ENCODE peak calls at places on chromosomes 1 and 21, in seven cellular contexts. T, V, B, E, L, Y and F are unnamed samples.

GRCh38 chr1:36248250-36248894 is 24.1 kb downstream of the THRAP3 start:
- DNase-seq in T (peak; percentile 95), V (peak; percentile 61), B (peak; percentile 91), E (no peak), L (no peak), Y (peak; percentile 81), F (peak; percentile 88)

GRCh38 chr1:214259353-214259982 is 21.5 kb upstream of the SMYD2 start:
- DNase-seq in T (no peak), V (no peak), B (peak; percentile 49), E (no peak), L (no peak), Y (no peak), F (peak; percentile 64)

GRCh38 chr21:44711327-44712202 is at the start of gene TSPEAR:
- DNase-seq in T (no peak), V (no peak), B (no peak), E (peak; percentile 57), L (peak; percentile 84), Y (peak; percentile 47), F (peak; percentile 6)

GRCh38 chr1:83626603-83627002 is 372.3 kb downstream of the TTLL7 start:
- DNase-seq in T (no peak), V (no peak), B (no peak), E (no peak), L (no peak), Y (no peak), F (no peak)

GRCh38 chr1:53804791-53805505 is 33.1 kb downstream of the NDC1 start:
- DNase-seq in T (no peak), V (no peak), B (no peak), E (no peak), L (no peak), Y (no peak), F (no peak)

GRCh38 chr1:47780469-47780995 is 216.7 kb downstream of the TRABD2B start:
- DNase-seq in T (no peak), V (no peak), B (no peak), E (no peak), L (no peak), Y (no peak), F (no peak)

GRCh38 chr21:24903954-24904635 is 703.2 kb downstream of the MRPL39 start:
- DNase-seq in T (no peak), V (no peak), B (no peak), E (no peak), L (no peak), Y (no peak), F (no peak)

GRCh38 chr1:110737206-110737605 is 62.5 kb upstream of the KCNA3 start:
- DNase-seq in T (no peak), V (no peak), B (peak; percentile 4), E (no peak), L (no peak), Y (no peak), F (no peak)

GRCh38 chr1:227987181-227987580 is 19.6 kb upstream of the WNT3A start:
- DNase-seq in T (no peak), V (no peak), B (no peak), E (no peak), L (no peak), Y (no peak), F (no peak)

GRCh38 chr1:178520803-178521202 is 7.9 kb downstream of the TEX35 start:
- DNase-seq in T (no peak), V (no peak), B (no peak), E (no peak), L (peak; percentile 31), Y (no peak), F (no peak)

DNA sequence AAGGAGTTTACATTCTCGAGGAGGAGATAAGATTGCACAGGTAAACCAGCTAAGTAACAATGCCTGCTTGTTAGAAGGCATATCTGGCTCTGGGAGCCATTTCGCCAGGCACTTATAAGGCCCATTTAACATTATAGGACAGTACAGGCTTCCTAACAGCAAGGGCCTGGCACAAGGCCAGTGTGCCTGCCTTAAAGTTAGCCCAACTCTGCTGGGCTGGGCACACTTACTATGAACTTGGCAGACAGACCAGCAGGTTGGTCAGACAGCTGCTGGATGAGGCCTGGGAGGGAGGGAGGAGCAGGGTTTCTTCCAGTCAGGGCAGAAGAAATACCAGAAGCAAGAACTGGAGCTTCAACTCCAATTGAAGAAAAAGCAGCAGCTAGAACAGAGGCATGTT is 4.7 kb downstream of the CACHD1 start:
- DNase-seq in T (peak; percentile 12), V (peak; percentile 65), B (peak; percentile 24), E (no peak), L (peak; percentile 47), Y (peak; percentile 84), F (no peak)
- H3K4me1 ChIP-seq in T (peaks cover 2% of the 10 kb centered on the region), V (peaks cover 13% of the 10 kb centered on the region), B (peaks cover 22% of the 10 kb centered on the region), E (peaks cover 49% of the 10 kb centered on the region), L (peaks cover 20% of the 10 kb centered on the region), Y (peaks cover 21% of the 10 kb centered on the region), F (peaks cover 18% of the 10 kb centered on the region)

GRCh38 chr1:157626099-157626498 is 28.2 kb upstream of the FCRL4 start:
- DNase-seq in T (no peak), V (no peak), B (no peak), E (peak; percentile 82), L (peak; percentile 87), Y (no peak), F (no peak)
- H3K4me1 ChIP-seq in T (no peaks in the 10 kb centered on the region), V (no peaks in the 10 kb centered on the region), B (no peaks in the 10 kb centered on the region), E (no peaks in the 10 kb centered on the region), L (no peaks in the 10 kb centered on the region), Y (no peaks in the 10 kb centered on the region), F (no peaks in the 10 kb centered on the region)

GRCh38 chr1:66932291-66932690 is 7.5 kb downstream of the MIER1 start:
- DNase-seq in T (no peak), V (no peak), B (no peak), E (no peak), L (no peak), Y (no peak), F (no peak)

GRCh38 chr1:66929691-66929998 is 4.9 kb downstream of the MIER1 start:
- DNase-seq in T (no peak), V (no peak), B (no peak), E (no peak), L (no peak), Y (no peak), F (no peak)

GRCh38 chr1:66929999-66930822 is 5.4 kb downstream of the MIER1 start:
- DNase-seq in T (peak; percentile 90), V (peak; percentile 94), B (peak; percentile 96), E (peak; percentile 96), L (peak; percentile 99), Y (peak; percentile 97), F (peak; percentile 97)

GRCh38 chr1:66930823-66931174 is 6.0 kb downstream of the MIER1 start:
- DNase-seq in T (no peak), V (no peak), B (no peak), E (no peak), L (no peak), Y (no peak), F (no peak)

DNA sequence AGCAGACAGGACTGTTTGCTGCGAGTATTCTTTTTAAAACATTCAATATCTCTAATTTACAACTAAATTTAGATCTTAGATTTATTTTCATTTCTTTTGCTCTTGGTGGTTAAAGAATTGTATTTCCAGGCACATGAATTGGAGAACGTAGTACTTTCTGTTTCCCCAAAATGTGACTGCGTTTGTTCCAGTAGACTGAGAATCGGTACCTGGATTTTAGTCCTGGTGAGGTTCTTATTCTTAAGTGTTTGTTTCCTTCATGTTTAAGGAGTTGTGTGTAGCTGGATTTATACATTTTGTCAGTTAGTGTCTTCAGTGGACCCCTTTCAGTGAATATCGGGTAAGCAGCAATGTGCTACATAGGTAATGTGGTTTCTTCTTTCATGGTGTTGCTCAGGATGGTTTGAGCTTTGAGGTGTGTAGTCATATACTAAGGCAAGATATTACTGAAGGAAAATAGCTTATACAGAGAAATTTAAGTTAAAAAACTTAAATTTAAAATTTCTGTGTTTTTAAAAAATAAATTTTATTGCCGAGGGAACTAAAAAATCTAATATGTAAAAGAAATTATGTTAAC is 6.8 kb downstream of the MIER1 start:
- DNase-seq in T (no peak), V (no peak), B (peak; percentile 27), E (no peak), L (no peak), Y (no peak), F (no peak)
- H3K4me1 ChIP-seq in T (peaks cover 4% of the 10 kb centered on the region), V (peaks cover 13% of the 10 kb centered on the region), B (peaks cover 42% of the 10 kb centered on the region), E (peaks cover 34% of the 10 kb centered on the region), L (no peaks in the 10 kb centered on the region), Y (peaks cover 59% of the 10 kb centered on the region), F (peaks cover 36% of the 10 kb centered on the region)

DNA sequence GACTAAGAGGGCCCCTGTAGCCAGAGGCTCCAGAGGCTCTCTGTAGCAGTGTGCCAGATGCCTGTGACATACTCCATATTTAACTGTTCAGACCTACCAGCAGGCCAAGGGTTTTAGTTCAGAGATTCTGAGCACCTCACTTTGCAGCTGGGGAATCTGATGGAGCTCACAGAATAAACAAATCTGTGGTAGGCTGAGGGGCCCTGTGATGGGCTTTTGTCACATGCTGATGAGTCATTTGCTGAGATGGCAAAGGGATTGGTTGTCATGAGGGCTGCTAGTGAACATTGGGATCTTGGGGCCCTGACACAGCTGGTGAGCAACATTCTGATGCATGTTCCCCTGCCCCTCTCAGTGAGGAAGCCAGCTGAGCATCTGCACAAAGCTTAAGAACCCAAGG is 482.2 kb downstream of the CAMTA1 start:
- DNase-seq in T (peak; percentile 89), V (peak; percentile 13), B (peak; percentile 42), E (no peak), L (peak; percentile 33), Y (no peak), F (no peak)
- H3K4me1 ChIP-seq in T (peaks cover 34% of the 10 kb centered on the region), V (no peaks in the 10 kb centered on the region), B (peaks cover 12% of the 10 kb centered on the region), E (no peaks in the 10 kb centered on the region), L (no peaks in the 10 kb centered on the region), Y (no peaks in the 10 kb centered on the region), F (no peaks in the 10 kb centered on the region)

GRCh38 chr1:24827737-24828136 is 82.5 kb downstream of the CLIC4 start:
- DNase-seq in T (no peak), V (no peak), B (no peak), E (no peak), L (no peak), Y (no peak), F (no peak)
- H3K4me1 ChIP-seq in T (no peaks in the 10 kb centered on the region), V (peaks cover 18% of the 10 kb centered on the region), B (peaks cover 63% of the 10 kb centered on the region), E (no peaks in the 10 kb centered on the region), L (no peaks in the 10 kb centered on the region), Y (no peaks in the 10 kb centered on the region), F (no peaks in the 10 kb centered on the region)

DNA sequence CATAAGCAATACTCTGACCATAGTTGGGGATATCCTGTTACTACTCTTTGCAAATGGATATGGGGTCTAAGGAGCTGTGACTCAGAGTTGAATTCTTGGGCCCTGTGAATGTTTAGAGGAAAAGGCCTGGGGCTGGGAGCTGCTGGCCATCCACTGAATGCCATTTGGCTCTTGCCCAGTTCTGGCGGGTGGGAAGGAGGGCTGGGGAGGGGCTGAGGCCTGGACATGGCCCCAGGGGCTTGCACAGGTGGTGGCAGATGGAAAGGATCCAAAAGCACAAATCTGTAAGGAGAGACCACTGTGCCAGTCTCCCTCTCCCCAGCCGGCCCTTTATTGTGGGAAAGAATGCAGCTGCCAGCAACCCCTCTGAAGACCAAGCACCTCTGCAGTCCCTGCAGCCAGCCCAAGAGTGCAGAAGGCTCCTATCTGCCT is 12.2 kb downstream of the PLXNA2 start:
- DNase-seq in T (peak; percentile 86), V (no peak), B (peak; percentile 36), E (peak; percentile 22), L (peak; percentile 73), Y (no peak), F (peak; percentile 88)
- H3K4me1 ChIP-seq in T (peaks cover 10% of the 10 kb centered on the region), V (peaks cover 15% of the 10 kb centered on the region), B (peaks cover 22% of the 10 kb centered on the region), E (peaks cover 23% of the 10 kb centered on the region), L (peaks cover 37% of the 10 kb centered on the region), Y (peaks cover 74% of the 10 kb centered on the region), F (peaks cover 63% of the 10 kb centered on the region)

GRCh38 chr1:169679692-169680091 is 31.7 kb downstream of the SELL start:
- DNase-seq in T (no peak), V (no peak), B (no peak), E (no peak), L (no peak), Y (no peak), F (no peak)
- H3K4me1 ChIP-seq in T (no peaks in the 10 kb centered on the region), V (no peaks in the 10 kb centered on the region), B (peaks cover 6% of the 10 kb centered on the region), E (peaks cover 13% of the 10 kb centered on the region), L (peaks cover 8% of the 10 kb centered on the region), Y (no peaks in the 10 kb centered on the region), F (peaks cover 56% of the 10 kb centered on the region)